ENCODE peak calls at places on chromosome 16, in six cellular contexts. A, Z, F, E, C and V are unnamed samples.

GRCh38 chr16:1870365-1871082 is 1.4 kb downstream of the MEIOB start:
- DNase-seq in E (no peak), Z (no peak), A (no peak), C (no peak), F (peak; percentile 89), V (no peak)

GRCh38 chr16:53098526-53099317 is 43.9 kb downstream of the CHD9 start:
- DNase-seq in F (peak; percentile 83), E (peak; percentile 89), A (peak; percentile 54), Z (peak; percentile 82), C (peak; percentile 83), V (peak; percentile 81)

GRCh38 chr16:88623858-88624257 is 14.5 kb upstream of the IL17C start:
- DNase-seq in Z (no peak), A (no peak), C (no peak), F (peak; percentile 68), E (no peak), V (no peak)

GRCh38 chr16:4825196-4825595 is 21.9 kb downstream of the GLYR1 start:
- DNase-seq in E (no peak), F (no peak), Z (no peak), A (no peak), C (peak; percentile 51), V (no peak)

GRCh38 chr16:87255866-87256265 is 61.3 kb downstream of the C16orf95 start:
- DNase-seq in C (no peak), Z (no peak), F (no peak), A (no peak), E (no peak), V (no peak)

GRCh38 chr16:66758086-66758485 is 6.7 kb upstream of the DYNC1LI2 start:
- DNase-seq in F (no peak), E (no peak), A (no peak), C (no peak), Z (no peak), V (no peak)

GRCh38 chr16:57795431-57795878 is 6.8 kb downstream of the KIFC3 start:
- DNase-seq in Z (no peak), E (peak; percentile 65), C (peak; percentile 32), F (peak; percentile 95), A (peak; percentile 78), V (no peak)

GRCh38 chr16:4613636-4614570 is 785 bp downstream of the UBALD1 start:
- DNase-seq in F (peak; percentile 95), E (peak; percentile 71), Z (peak; percentile 58), C (peak; percentile 43), A (peak; percentile 70), V (peak; percentile 78)

GRCh38 chr16:75296606-75297005 is 45.2 kb upstream of the BCAR1 start:
- DNase-seq in A (no peak), E (no peak), C (peak; percentile 21), F (peak; percentile 63), Z (peak; percentile 58), V (no peak)

GRCh38 chr16:65672960-65673359 is 551.1 kb upstream of the CDH11 start:
- DNase-seq in Z (no peak), C (no peak), A (no peak), E (no peak), F (no peak), V (no peak)

GRCh38 chr16:50126183-50126582 is 26.9 kb upstream of the TENT4B start:
- DNase-seq in C (no peak), Z (no peak), E (no peak), F (no peak), A (no peak), V (no peak)

GRCh38 chr16:73434621-73435020 is 386.7 kb upstream of the ZFHX3 start:
- DNase-seq in F (no peak), C (no peak), Z (no peak), A (no peak), E (no peak), V (no peak)

DNA sequence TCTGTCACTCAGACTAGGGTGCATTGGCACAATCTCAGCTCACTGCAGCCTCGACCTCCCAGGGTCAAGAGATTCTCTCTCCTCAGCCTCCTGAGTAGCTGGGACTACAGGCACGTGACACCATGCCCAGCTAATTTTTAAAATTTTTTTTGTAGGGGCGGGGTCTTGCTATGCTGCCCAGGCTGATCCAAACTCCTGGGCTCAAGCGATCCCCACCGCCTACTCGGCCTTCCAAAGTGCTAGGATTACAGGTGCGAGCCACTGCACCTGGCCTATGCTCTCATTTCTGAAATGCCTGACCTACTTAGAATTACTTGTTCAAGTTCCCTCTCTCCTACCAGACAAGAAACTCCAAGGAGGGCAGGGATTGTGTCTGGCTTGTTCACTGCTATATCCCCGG is 5.1 kb upstream of the GP2 start:
- DNase-seq in Z (no peak), E (no peak), F (no peak), C (no peak), A (no peak), V (no peak)
- TF ChIP-seq CTCF in Z (no peak), E (no peak), F (no peak), C (no peak), A (no peak), V (no peak)

GRCh38 chr16:47046726-47047602 is 73.5 kb upstream of the DNAJA2 start:
- DNase-seq in C (no peak), E (no peak), Z (no peak), F (peak; percentile 45), A (no peak), V (peak; percentile 42)

GRCh38 chr16:47045459-47045858 is 72.0 kb upstream of the DNAJA2 start:
- DNase-seq in F (no peak), E (no peak), A (no peak), Z (no peak), C (no peak), V (no peak)

GRCh38 chr16:47043200-47043599 is 69.7 kb upstream of the DNAJA2 start:
- DNase-seq in A (no peak), F (peak; percentile 52), E (no peak), Z (no peak), C (no peak), V (no peak)

GRCh38 chr16:47043970-47044684 is 70.7 kb upstream of the DNAJA2 start:
- DNase-seq in E (no peak), A (no peak), C (peak; percentile 19), Z (no peak), F (no peak), V (no peak)

GRCh38 chr16:47045023-47045422 is 71.5 kb upstream of the DNAJA2 start:
- DNase-seq in E (no peak), A (no peak), F (no peak), C (no peak), Z (no peak), V (no peak)
- H3K4me3 ChIP-seq in E (no peak overlapping the region), A (no peak overlapping the region), F (no peak overlapping the region), C (no peak overlapping the region), Z (no peak overlapping the region), V (no peak overlapping the region)

GRCh38 chr16:83315271-83315670 is 492.5 kb upstream of the HSBP1 start:
- DNase-seq in Z (no peak), E (no peak), A (no peak), C (no peak), F (no peak), V (no peak)
- H3K36me3 ChIP-seq in Z (no peaks in the 10 kb centered on the region), E (no peaks in the 10 kb centered on the region), A (no peaks in the 10 kb centered on the region), C (no peaks in the 10 kb centered on the region), F (no peaks in the 10 kb centered on the region), V (no peaks in the 10 kb centered on the region)

GRCh38 chr16:72013389-72013788 is 4.8 kb downstream of the DHODH start:
- DNase-seq in E (peak; percentile 54), A (no peak), C (no peak), F (no peak), Z (peak; percentile 57), V (no peak)

GRCh38 chr16:72013888-72014538 is 5.5 kb downstream of the DHODH start:
- DNase-seq in A (peak; percentile 23), C (peak; percentile 44), F (no peak), E (no peak), Z (peak; percentile 54), V (no peak)

GRCh38 chr16:72009779-72010178 is 1.2 kb downstream of the DHODH start:
- DNase-seq in A (no peak), Z (no peak), C (no peak), E (no peak), F (no peak), V (no peak)

GRCh38 chr16:72012607-72013006 is 4.1 kb downstream of the DHODH start:
- DNase-seq in A (no peak), F (no peak), Z (no peak), C (no peak), E (no peak), V (no peak)

DNA sequence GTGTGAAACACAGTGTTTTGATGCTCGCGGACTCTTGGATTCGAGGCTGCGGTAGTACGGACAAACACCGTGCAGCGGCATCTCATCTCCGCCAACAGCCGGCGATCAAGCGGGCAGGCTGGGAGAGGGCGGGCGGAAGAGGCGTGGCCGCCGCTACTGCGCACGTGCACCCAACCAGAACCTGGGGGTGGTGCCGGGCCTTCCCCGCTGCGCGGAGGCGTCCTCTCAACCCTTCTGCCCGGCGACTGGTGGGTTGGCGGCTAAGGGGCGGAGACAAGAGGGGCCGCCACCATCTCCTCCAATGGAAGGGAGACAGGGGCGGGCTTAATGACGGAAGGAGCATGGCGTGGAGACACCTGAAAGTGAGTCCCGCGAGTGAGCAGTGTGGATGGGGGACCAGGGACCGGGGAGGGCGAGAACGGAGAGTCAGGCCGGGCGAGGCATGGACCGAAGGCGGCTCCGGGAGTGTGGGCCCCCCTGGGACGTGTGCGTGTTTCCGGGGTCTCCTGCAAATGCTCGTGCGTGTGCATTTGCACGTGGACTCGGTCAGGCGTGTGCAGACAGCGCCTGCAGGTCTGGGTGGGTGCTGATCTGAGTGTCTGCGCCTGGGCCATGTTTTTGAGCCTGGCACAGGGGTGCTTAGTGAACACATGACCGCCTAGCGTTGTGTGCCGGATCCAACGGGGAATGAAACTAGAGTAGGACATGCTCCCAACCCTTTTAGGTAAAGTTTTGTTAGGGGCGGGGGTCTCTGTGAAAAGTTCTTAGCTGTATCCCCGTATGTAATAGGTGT is at the start of gene DHODH:
- DNase-seq in A (peak; percentile 99), Z (peak; percentile 96), F (peak; percentile 99), E (peak; percentile 99), C (peak; percentile 98), V (peak; percentile 99)
- TF ChIP-seq CTCF in A (no peak), Z (no peak), F (no peak), E (peak; percentile 16), C (no peak), V (no peak)

GRCh38 chr16:693766-694165 is 3.6 kb upstream of the WDR24 start:
- DNase-seq in A (no peak), F (no peak), E (no peak), Z (no peak), C (no peak), V (no peak)
- H3K4me3 ChIP-seq in A (peak overlapping the region; percentile 44), F (no peak overlapping the region), E (no peak overlapping the region), Z (no peak overlapping the region), C (no peak overlapping the region), V (no peak overlapping the region)